ENCODE peak calls at places on chromosome 15, in six cellular contexts. N, A, G, E, Q and H are unnamed samples.

GRCh38 chr15:70302360-70302759 is 204.6 kb upstream of the TLE3 start:
- DNase-seq in N (no peak), A (no peak), G (no peak), E (no peak), Q (no peak), H (no peak)

GRCh38 chr15:55108858-55109518 is 87.8 kb downstream of the RSL24D1 start:
- DNase-seq in N (peak; percentile 32), A (peak; percentile 72), G (no peak), E (peak; percentile 26), Q (peak; percentile 45), H (peak; percentile 3)

GRCh38 chr15:70376031-70376928 is 278.6 kb upstream of the TLE3 start:
- DNase-seq in N (no peak), A (no peak), G (peak; percentile 41), E (no peak), Q (no peak), H (no peak)

GRCh38 chr15:88470625-88471372 is 3.3 kb downstream of the MRPS11 start:
- DNase-seq in N (no peak), A (no peak), G (no peak), E (no peak), Q (no peak), H (no peak)

GRCh38 chr15:48330855-48331795 is at the start of gene DUT:
- DNase-seq in N (peak; percentile 70), A (peak; percentile 76), G (peak; percentile 95), E (peak; percentile 75), Q (peak; percentile 94), H (peak; percentile 32)

GRCh38 chr15:57528940-57529565 is 62.7 kb upstream of the MYZAP start:
- DNase-seq in N (no peak), A (no peak), G (no peak), E (no peak), Q (no peak), H (no peak)

GRCh38 chr15:57245714-57246113 is 130.6 kb upstream of the CGNL1 start:
- DNase-seq in N (no peak), A (no peak), G (no peak), E (no peak), Q (no peak), H (no peak)

GRCh38 chr15:48408337-48408736 is 77.1 kb downstream of the DUT start:
- DNase-seq in N (no peak), A (no peak), G (no peak), E (no peak), Q (no peak), H (no peak)

GRCh38 chr15:48419896-48420295 is 88.7 kb downstream of the DUT start:
- DNase-seq in N (no peak), A (no peak), G (no peak), E (no peak), Q (no peak), H (no peak)

GRCh38 chr15:77944002-77944867 is 133.3 kb downstream of the TBC1D2B start:
- DNase-seq in N (peak; percentile 32), A (peak; percentile 68), G (peak; percentile 90), E (peak; percentile 40), Q (peak; percentile 89), H (no peak)

GRCh38 chr15:98164986-98165385 is 204.5 kb downstream of the ARRDC4 start:
- DNase-seq in N (no peak), A (no peak), G (no peak), E (no peak), Q (no peak), H (no peak)

GRCh38 chr15:101480613-101481380 is 8.7 kb downstream of the PCSK6 start:
- DNase-seq in N (no peak), A (no peak), G (peak; percentile 46), E (no peak), Q (no peak), H (no peak)

GRCh38 chr15:70271422-70272088 is 173.8 kb upstream of the TLE3 start:
- DNase-seq in N (no peak), A (peak; percentile 92), G (no peak), E (no peak), Q (peak; percentile 93), H (peak; percentile 96)

GRCh38 chr15:28904541-28905303 is 18.9 kb downstream of the APBA2 start:
- DNase-seq in N (no peak), A (no peak), G (peak; percentile 41), E (no peak), Q (no peak), H (no peak)

GRCh38 chr15:66654718-66655375 is 47.2 kb upstream of the SMAD6 start:
- DNase-seq in N (peak; percentile 30), A (no peak), G (no peak), E (no peak), Q (no peak), H (no peak)

GRCh38 chr15:87582169-87582568 is 674.4 kb downstream of the NTRK3 start:
- DNase-seq in N (no peak), A (peak; percentile 19), G (no peak), E (no peak), Q (no peak), H (no peak)

GRCh38 chr15:84819291-84819768 is 2.2 kb downstream of the ALPK3 start:
- DNase-seq in N (no peak), A (peak; percentile 18), G (no peak), E (no peak), Q (no peak), H (no peak)

GRCh38 chr15:71802770-71803169 is 7.6 kb upstream of the NR2E3 start:
- DNase-seq in N (no peak), A (no peak), G (no peak), E (no peak), Q (no peak), H (no peak)

GRCh38 chr15:96783746-96784145 is 453.2 kb downstream of the NR2F2 start:
- DNase-seq in N (no peak), A (no peak), G (no peak), E (no peak), Q (no peak), H (no peak)

GRCh38 chr15:71131601-71132357 is 16.5 kb downstream of the THSD4 start:
- DNase-seq in N (no peak), A (peak; percentile 50), G (no peak), E (no peak), Q (no peak), H (no peak)

GRCh38 chr15:72786946-72787345 is 3.4 kb upstream of the ADPGK start:
- DNase-seq in N (no peak), A (no peak), G (no peak), E (no peak), Q (peak; percentile 14), H (no peak)

GRCh38 chr15:35206060-35206675 is 121.1 kb upstream of the NANOGP8 start:
- DNase-seq in N (no peak), A (peak; percentile 55), G (no peak), E (no peak), Q (peak; percentile 21), H (no peak)

GRCh38 chr15:90872481-90873184 is 4.2 kb downstream of the FURIN start:
- DNase-seq in N (no peak), A (peak; percentile 61), G (no peak), E (no peak), Q (peak; percentile 83), H (no peak)

GRCh38 chr15:88954431-88955277 is 41.5 kb upstream of the MFGE8 start:
- DNase-seq in N (no peak), A (no peak), G (no peak), E (peak; percentile 64), Q (no peak), H (peak; percentile 49)

GRCh38 chr15:63044077-63044644 is 1.6 kb downstream of the TPM1 start:
- DNase-seq in N (no peak), A (no peak), G (no peak), E (no peak), Q (no peak), H (no peak)

GRCh38 chr15:28892789-28893610 is 7.2 kb downstream of the APBA2 start:
- DNase-seq in N (no peak), A (no peak), G (no peak), E (no peak), Q (peak; percentile 75), H (no peak)

GRCh38 chr15:71656425-71656824 is 153.9 kb upstream of the NR2E3 start:
- DNase-seq in N (no peak), A (no peak), G (no peak), E (no peak), Q (no peak), H (no peak)

GRCh38 chr15:31499953-31500808 is 173.5 kb downstream of the KLF13 start:
- DNase-seq in N (no peak), A (no peak), G (no peak), E (no peak), Q (peak; percentile 10), H (no peak)

GRCh38 chr15:39461536-39462140 is 119.2 kb upstream of the THBS1 start:
- DNase-seq in N (no peak), A (no peak), G (peak; percentile 81), E (no peak), Q (peak; percentile 40), H (no peak)

GRCh38 chr15:43958894-43959330 is 132.1 kb downstream of the WDR76 start:
- DNase-seq in N (no peak), A (peak; percentile 7), G (no peak), E (no peak), Q (peak; percentile 86), H (no peak)

GRCh38 chr15:73440571-73440970 is 2.4 kb upstream of the REC114 start:
- DNase-seq in N (no peak), A (no peak), G (no peak), E (no peak), Q (no peak), H (no peak)

GRCh38 chr15:89496155-89497098 is at the start of gene RHCG:
- DNase-seq in N (no peak), A (peak; percentile 94), G (peak; percentile 66), E (no peak), Q (peak; percentile 52), H (no peak)

GRCh38 chr15:70559840-70560239 is 203.5 kb downstream of the UACA start:
- DNase-seq in N (no peak), A (no peak), G (no peak), E (no peak), Q (no peak), H (no peak)

GRCh38 chr15:57375827-57376694 is at the start of gene CGNL1:
- DNase-seq in N (no peak), A (no peak), G (no peak), E (no peak), Q (peak; percentile 50), H (no peak)

GRCh38 chr15:68789921-68790575 is 30.6 kb downstream of the ANP32A start:
- DNase-seq in N (no peak), A (no peak), G (no peak), E (no peak), Q (peak; percentile 44), H (no peak)

GRCh38 chr15:41968738-41969137 is 3.6 kb downstream of the EHD4 start:
- DNase-seq in N (no peak), A (no peak), G (no peak), E (no peak), Q (peak; percentile 35), H (no peak)

GRCh38 chr15:84034831-84035753 is 200.5 kb upstream of the GOLGA6L4 start:
- DNase-seq in N (no peak), A (peak; percentile 40), G (no peak), E (no peak), Q (peak; percentile 56), H (peak; percentile 14)

GRCh38 chr15:84886211-84886983 is 1.9 kb downstream of the SLC28A1 start:
- DNase-seq in N (no peak), A (no peak), G (no peak), E (no peak), Q (no peak), H (no peak)

GRCh38 chr15:78933187-78934062 is 11.4 kb downstream of the CTSH start:
- DNase-seq in N (no peak), A (no peak), G (no peak), E (no peak), Q (peak; percentile 45), H (no peak)